ENCODE peak calls at places on chromosomes 2 and 18, in ten cellular contexts. K, M, V, O, S, N, A, W, D and T are unnamed samples.

GRCh38 chr18:37641573-37641972 is 76.0 kb upstream of the CELF4 start:
- DNase-seq in V (no peak), D (no peak), O (no peak), A (no peak), N (no peak), K (no peak), S (no peak), W (no peak), M (no peak), T (no peak)

GRCh38 chr2:55490554-55490953 is 29.0 kb upstream of the CFAP36 start:
- DNase-seq in W (peak), A (peak), M (no peak), N (no peak), K (peak), O (no peak), S (no peak), D (no peak), V (no peak), T (peak)

GRCh38 chr18:47847635-47848034 is 82.8 kb downstream of the SMAD2 start:
- DNase-seq in A (no peak), O (no peak), M (no peak), S (no peak), D (no peak), K (no peak), W (no peak), V (no peak), N (no peak), T (no peak)

GRCh38 chr2:71614976-71615768 is 161.8 kb downstream of the DYSF start:
- DNase-seq in N (no peak), D (no peak), V (peak), A (no peak), K (peak), W (peak), M (no peak), S (no peak), O (peak), T (peak)

GRCh38 chr2:215419769-215420470 is 15.9 kb downstream of the FN1 start:
- DNase-seq in O (no peak), M (no peak), N (no peak), A (no peak), K (no peak), D (no peak), W (no peak), S (no peak), V (no peak), T (no peak)

GRCh38 chr2:191246820-191247380 is 1.7 kb downstream of the MYO1B start:
- DNase-seq in S (no peak), W (no peak), M (no peak), D (no peak), A (no peak), V (no peak), K (peak), O (no peak), N (no peak), T (peak)

GRCh38 chr2:175393851-175394250 is 212.3 kb upstream of the ATP5MC3 start:
- DNase-seq in O (no peak), S (no peak), A (no peak), D (no peak), W (no peak), N (no peak), K (no peak), V (no peak), M (no peak), T (no peak)

GRCh38 chr2:226247289-226248275 is 552.0 kb downstream of the IRS1 start:
- DNase-seq in D (no peak), A (peak), V (no peak), K (peak), S (no peak), N (no peak), O (no peak), M (no peak), W (peak), T (peak)

GRCh38 chr18:63346031-63346430 is 21.0 kb downstream of the KDSR start:
- DNase-seq in W (no peak), M (no peak), V (no peak), N (no peak), K (peak), S (no peak), O (no peak), D (no peak), A (no peak), T (no peak)

GRCh38 chr2:46780411-46780800 is 135.2 kb downstream of the MCFD2 start:
- DNase-seq in W (no peak), S (no peak), K (peak), N (no peak), M (no peak), A (no peak), V (peak), O (no peak), D (no peak), T (peak)

GRCh38 chr2:241926541-241927311 is 57.2 kb downstream of the RTP5 start:
- DNase-seq in S (no peak), K (no peak), N (no peak), D (no peak), A (peak), V (no peak), M (no peak), W (no peak), O (no peak), T (no peak)

GRCh38 chr2:104702026-104702425 is 151.9 kb upstream of the POU3F3 start:
- DNase-seq in N (no peak), M (no peak), O (no peak), S (no peak), D (no peak), W (no peak), V (no peak), K (no peak), A (no peak), T (peak)

GRCh38 chr2:84849271-84849952 is 31.5 kb downstream of the TRABD2A start:
- DNase-seq in M (no peak), W (peak), K (peak), O (no peak), D (no peak), V (no peak), S (peak), N (no peak), A (no peak), T (no peak)

GRCh38 chr2:28980368-28981015 is 606 bp upstream of the TOGARAM2 start:
- DNase-seq in N (no peak), O (no peak), A (no peak), S (no peak), D (no peak), K (no peak), W (no peak), V (no peak), M (no peak), T (no peak)

GRCh38 chr2:161165811-161166210 is 5.6 kb downstream of the TANK start:
- DNase-seq in D (no peak), N (no peak), A (no peak), M (no peak), K (peak), O (no peak), V (no peak), S (no peak), W (no peak), T (no peak)

GRCh38 chr2:130303142-130303541 is 39.6 kb upstream of the IMP4 start:
- DNase-seq in A (no peak), O (no peak), V (no peak), W (no peak), D (no peak), N (no peak), K (no peak), S (no peak), M (no peak), T (no peak)

GRCh38 chr18:60112369-60112768 is 212.6 kb downstream of the PMAIP1 start:
- DNase-seq in M (no peak), V (no peak), A (no peak), S (no peak), O (no peak), D (no peak), W (no peak), K (no peak), N (no peak), T (no peak)

GRCh38 chr2:86193901-86194567 is 1.2 kb downstream of the IMMT start:
- DNase-seq in W (peak), S (no peak), D (no peak), O (no peak), M (no peak), K (no peak), N (no peak), V (no peak), A (peak), T (no peak)

GRCh38 chr2:197204855-197205254 is 105.7 kb downstream of the ANKRD44 start:
- DNase-seq in S (no peak), D (no peak), V (no peak), M (no peak), N (no peak), K (peak), O (no peak), A (peak), W (peak), T (peak)

GRCh38 chr2:8107979-8108378 is 573.9 kb upstream of the ID2 start:
- DNase-seq in V (no peak), W (no peak), N (no peak), K (no peak), A (no peak), M (no peak), S (no peak), O (no peak), D (no peak), T (no peak)

GRCh38 chr18:31061945-31062344 is 19.4 kb upstream of the DSC3 start:
- DNase-seq in D (no peak), V (no peak), A (no peak), W (no peak), S (no peak), O (no peak), N (no peak), M (no peak), K (no peak), T (no peak)

GRCh38 chr2:141534671-141535359 is 596.0 kb downstream of the LRP1B start:
- DNase-seq in O (no peak), A (peak), D (no peak), S (no peak), N (no peak), M (no peak), V (no peak), K (no peak), W (no peak), T (peak)

GRCh38 chr2:37629529-37629928 is 41.9 kb downstream of the CDC42EP3 start:
- DNase-seq in W (peak), N (no peak), K (peak), A (no peak), M (no peak), V (no peak), O (no peak), S (no peak), D (no peak), T (no peak)

GRCh38 chr2:60735496-60736250 is 20.4 kb upstream of the PAPOLG start:
- DNase-seq in S (no peak), K (no peak), O (no peak), A (no peak), M (no peak), N (peak), D (no peak), W (no peak), V (peak), T (peak)

GRCh38 chr2:110732422-110733413 is at the start of gene ACOXL:
- DNase-seq in W (no peak), V (no peak), A (no peak), O (peak), S (no peak), K (no peak), D (no peak), N (no peak), M (peak), T (peak)

GRCh38 chr2:174683392-174683759 is 80.9 kb downstream of the CHRNA1 start:
- DNase-seq in K (peak), M (no peak), S (no peak), N (no peak), V (no peak), O (no peak), D (no peak), A (peak), W (peak), T (peak)

GRCh38 chr18:37484893-37485834 is 80.4 kb downstream of the CELF4 start:
- DNase-seq in M (peak), D (no peak), O (no peak), N (peak), S (no peak), V (no peak), K (peak), A (peak), W (no peak), T (peak)